ENCODE peak calls at places on chromosome 22, in five cellular contexts. U, V, E, O and H are unnamed samples.

GRCh38 chr22:49951986-49952896 is 8.3 kb upstream of the PIM3 start:
- DNase-seq in V (no peak), U (no peak), E (peak), O (no peak), H (no peak)

GRCh38 chr22:37325024-37325395 is 42.7 kb downstream of the CYTH4 start:
- DNase-seq in O (no peak), U (no peak), V (no peak), E (no peak), H (no peak)

GRCh38 chr22:48838376-48838775 is 989.3 kb downstream of the BRD1 start:
- DNase-seq in E (no peak), V (no peak), U (no peak), O (no peak), H (no peak)

GRCh38 chr22:42432818-42433217 is 615 bp upstream of the NFAM1 start:
- DNase-seq in O (peak), E (no peak), V (no peak), U (no peak), H (no peak)

GRCh38 chr22:39152024-39152510 is 413 bp downstream of the CBX7 start:
- DNase-seq in E (no peak), V (no peak), O (no peak), U (no peak), H (peak)

GRCh38 chr22:30969532-30970355 is 679 bp downstream of the TUG1 start:
- DNase-seq in O (peak), V (no peak), U (no peak), E (peak), H (peak)

GRCh38 chr22:37616205-37617083 is 7.8 kb downstream of the GGA1 start:
- DNase-seq in U (no peak), V (no peak), E (no peak), O (no peak), H (no peak)

GRCh38 chr22:35681454-35682050 is 33.3 kb downstream of the APOL6 start:
- DNase-seq in U (no peak), V (no peak), E (no peak), O (no peak), H (no peak)

GRCh38 chr22:47201186-47201995 is 438.9 kb downstream of the TBC1D22A start:
- DNase-seq in U (no peak), E (no peak), V (peak), O (peak), H (peak)

GRCh38 chr22:47204002-47204979 is 441.8 kb downstream of the TBC1D22A start:
- DNase-seq in E (no peak), V (peak), U (no peak), O (peak), H (peak)

GRCh38 chr22:41446057-41446501 is 522 bp downstream of the TOB2 start:
- DNase-seq in O (peak), E (no peak), U (no peak), V (peak), H (peak)

GRCh38 chr22:46561435-46561905 is 24.1 kb upstream of the CELSR1 start:
- DNase-seq in V (no peak), E (no peak), O (peak), U (no peak), H (no peak)

GRCh38 chr22:50473088-50473487 is 1.7 kb downstream of the SBF1 start:
- DNase-seq in V (no peak), E (no peak), O (peak), U (no peak), H (no peak)

GRCh38 chr22:49770454-49771265 is 57.0 kb downstream of the BRD1 start:
- DNase-seq in U (no peak), O (no peak), E (no peak), V (peak), H (peak)

GRCh38 chr22:47727656-47728055 is 965.2 kb downstream of the TBC1D22A start:
- DNase-seq in O (no peak), E (no peak), V (no peak), U (no peak), H (no peak)

GRCh38 chr22:40637181-40638150 is 947 bp upstream of the MRTFA start:
- DNase-seq in O (peak), E (peak), U (no peak), V (peak), H (peak)

GRCh38 chr22:49080631-49081030 is 747.0 kb downstream of the BRD1 start:
- DNase-seq in E (no peak), U (no peak), O (no peak), V (peak), H (peak)

GRCh38 chr22:31036671-31037550 is 44.2 kb upstream of the SMTN start:
- DNase-seq in O (no peak), E (peak), U (no peak), V (peak), H (peak)

GRCh38 chr22:29734853-29735252 is 15.1 kb downstream of the CABP7 start:
- DNase-seq in U (no peak), V (no peak), E (no peak), O (peak), H (no peak)

GRCh38 chr22:49553076-49553475 is 274.6 kb downstream of the BRD1 start:
- DNase-seq in U (no peak), E (no peak), O (no peak), V (peak), H (peak)

GRCh38 chr22:17130199-17130598 is 9.0 kb upstream of the TMEM121B start:
- DNase-seq in V (no peak), O (no peak), U (no peak), E (no peak), H (peak)

GRCh38 chr22:30036656-30037055 is 43.6 kb upstream of the HORMAD2 start:
- DNase-seq in V (no peak), U (no peak), O (no peak), E (peak), H (no peak)

GRCh38 chr22:26310616-26311015 is 118.4 kb upstream of the ASPHD2 start:
- DNase-seq in O (no peak), V (no peak), U (no peak), E (no peak), H (no peak)
- TF ChIP-seq CTCF in O (no peak), V (no peak), U (no peak), E (no peak), H (no peak)

DNA sequence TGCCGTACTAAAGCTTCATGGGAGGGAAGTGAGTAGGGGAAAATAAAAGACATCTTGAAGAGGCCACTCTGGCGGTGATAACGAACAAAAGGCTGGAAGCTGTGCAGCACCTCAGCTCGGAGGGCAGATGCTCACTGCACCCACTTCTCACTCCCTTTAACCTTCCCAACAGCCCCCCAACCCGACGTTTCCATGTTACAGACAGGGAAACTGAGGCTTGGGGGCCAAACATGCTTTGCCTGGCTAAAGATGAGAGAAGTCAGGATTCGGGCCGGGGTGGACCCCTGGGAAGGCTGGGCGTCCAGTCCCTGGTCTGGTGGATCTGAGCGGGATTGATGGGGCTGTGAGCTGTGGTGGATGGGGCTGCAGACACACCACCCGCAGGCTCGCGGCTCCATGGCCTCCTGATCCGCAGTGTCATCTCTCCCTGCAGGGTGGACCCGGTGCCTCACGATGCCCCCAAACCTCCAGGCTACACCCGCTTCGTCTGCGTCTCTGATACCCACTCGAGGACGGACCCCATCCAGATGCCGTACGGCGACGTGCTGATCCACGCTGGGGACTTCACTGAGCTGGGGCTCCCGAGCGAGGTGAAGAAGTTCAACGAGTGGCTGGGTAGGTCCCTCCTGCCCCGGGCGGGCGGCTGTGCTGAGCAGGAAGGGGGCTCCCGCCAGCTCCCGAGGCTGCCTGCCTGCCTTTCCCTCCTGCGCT is 22.9 kb downstream of the MPPED1 start:
- DNase-seq in E (no peak), O (no peak), U (no peak), V (peak), H (peak)
- TF ChIP-seq CTCF in E (no peak), O (no peak), U (no peak), V (no peak), H (no peak)

DNA sequence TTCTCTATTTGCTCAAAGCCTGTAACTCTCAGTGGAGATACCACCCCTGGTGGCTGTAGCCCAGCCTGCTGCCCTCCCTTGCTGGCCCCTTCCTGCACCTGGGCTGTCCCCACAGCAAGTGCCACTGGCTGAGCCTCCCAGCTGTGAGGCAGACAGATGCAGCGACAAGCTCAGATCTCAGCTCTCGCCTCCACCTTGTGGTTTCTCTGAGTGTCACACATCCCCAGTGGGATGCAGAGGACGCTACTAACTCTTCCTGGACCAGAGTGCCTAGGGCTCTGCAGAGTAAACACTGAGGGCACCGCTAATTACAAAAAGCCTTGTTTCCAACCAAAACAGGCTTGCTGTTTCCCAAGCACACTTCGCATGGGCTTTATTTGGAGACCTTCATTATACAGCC is 8.9 kb downstream of the YPEL1 start:
- DNase-seq in U (peak), V (no peak), E (no peak), O (peak), H (no peak)
- TF ChIP-seq CTCF in U (peak), V (no peak), E (peak), O (peak), H (no peak)

GRCh38 chr22:27603823-27604190 is 197.7 kb downstream of the MN1 start:
- DNase-seq in E (no peak), V (peak), U (no peak), O (no peak), H (no peak)
- TF ChIP-seq CTCF in E (no peak), V (peak), U (no peak), O (no peak), H (no peak)

DNA sequence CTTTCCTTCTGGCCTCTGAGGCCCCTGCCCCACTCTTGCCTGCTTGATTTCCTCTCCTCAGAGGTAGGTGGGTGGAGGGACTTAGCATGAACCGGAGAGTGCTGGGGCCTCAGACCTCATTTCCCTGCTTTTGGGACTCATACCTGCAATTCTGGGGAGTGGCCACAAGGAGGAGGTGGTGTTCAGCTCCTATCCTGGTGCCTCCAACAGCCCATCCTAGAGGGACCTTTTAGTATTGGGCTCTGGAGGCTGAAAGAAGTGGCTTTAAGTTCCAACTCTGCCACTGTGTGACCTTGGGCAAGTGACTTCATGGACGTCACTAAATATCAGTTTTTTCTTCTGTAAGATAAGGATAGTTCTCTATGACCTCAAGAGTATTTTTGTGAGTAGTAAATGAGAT is 98.6 kb downstream of the KIAA1671 start:
- DNase-seq in U (no peak), E (no peak), O (peak), V (no peak), H (no peak)
- TF ChIP-seq CTCF in U (peak), E (peak), O (peak), V (no peak), H (no peak)